ENCODE peak calls at places on chromosomes 3 and 15, in seven cellular contexts. H, N, K, G, S, Z and J are unnamed samples.

GRCh38 chr3:141656771-141657170 is 81.3 kb upstream of the RNF7 start:
- DNase-seq in S (peak; percentile 67), K (no peak), G (no peak), Z (peak; percentile 76), N (peak; percentile 75), H (no peak), J (peak; percentile 86)

GRCh38 chr3:61358364-61358763 is 107.1 kb upstream of the FHIT start:
- DNase-seq in Z (peak; percentile 1), N (peak; percentile 54), S (no peak), H (peak; percentile 69), K (peak; percentile 88), G (peak; percentile 72), J (no peak)

GRCh38 chr3:79167651-79168416 is 600.0 kb downstream of the ROBO1 start:
- DNase-seq in Z (peak; percentile 95), K (no peak), N (peak; percentile 95), S (peak; percentile 70), H (no peak), G (no peak), J (peak; percentile 91)

GRCh38 chr3:50171540-50172301 is 16.6 kb downstream of the SEMA3F start:
- DNase-seq in S (no peak), H (no peak), N (no peak), G (no peak), K (no peak), Z (no peak), J (no peak)

GRCh38 chr3:52703356-52703755 is 2.2 kb downstream of the GLT8D1 start:
- DNase-seq in K (no peak), Z (no peak), G (no peak), S (no peak), N (no peak), H (no peak), J (no peak)

GRCh38 chr3:188037116-188037718 is 116.7 kb upstream of the LPP start:
- DNase-seq in H (no peak), Z (peak; percentile 70), K (peak; percentile 36), G (peak; percentile 38), N (peak; percentile 66), S (no peak), J (no peak)

GRCh38 chr15:68252925-68253534 is 23.5 kb upstream of the CLN6 start:
- DNase-seq in G (no peak), K (no peak), N (peak; percentile 91), H (no peak), S (no peak), Z (peak; percentile 94), J (peak; percentile 68)

GRCh38 chr3:135929670-135930069 is 35.9 kb upstream of the PPP2R3A start:
- DNase-seq in K (no peak), H (no peak), S (no peak), G (peak; percentile 26), N (peak; percentile 22), Z (peak; percentile 89), J (no peak)

GRCh38 chr15:58057559-58057958 is 8.0 kb downstream of the ALDH1A2 start:
- DNase-seq in Z (no peak), S (no peak), H (no peak), G (no peak), K (no peak), N (no peak), J (no peak)

GRCh38 chr3:173690542-173690941 is 293.0 kb downstream of the NLGN1 start:
- DNase-seq in K (no peak), N (no peak), G (no peak), S (no peak), Z (peak; percentile 0), H (no peak), J (no peak)

GRCh38 chr15:57158997-57159668 is 217.2 kb upstream of the CGNL1 start:
- DNase-seq in Z (no peak), H (no peak), K (no peak), S (no peak), G (no peak), N (no peak), J (no peak)

GRCh38 chr3:183653209-183654064 is 18.0 kb downstream of the KLHL24 start:
- DNase-seq in G (no peak), H (no peak), K (no peak), N (peak; percentile 20), Z (peak; percentile 16), S (no peak), J (no peak)

GRCh38 chr3:54243262-54243931 is 121.0 kb downstream of the CACNA2D3 start:
- DNase-seq in K (no peak), N (peak; percentile 52), Z (no peak), S (no peak), H (no peak), G (no peak), J (no peak)

GRCh38 chr3:10205461-10206165 is 40.9 kb downstream of the IRAK2 start:
- DNase-seq in H (no peak), G (no peak), N (peak; percentile 85), K (no peak), S (no peak), Z (peak; percentile 66), J (no peak)

GRCh38 chr3:66450389-66451022 is 50.3 kb downstream of the LRIG1 start:
- DNase-seq in K (peak; percentile 65), Z (peak; percentile 76), S (no peak), G (peak; percentile 79), H (no peak), N (peak; percentile 79), J (peak; percentile 42)

GRCh38 chr3:42473083-42473932 is 29.1 kb upstream of the VIPR1 start:
- DNase-seq in H (peak; percentile 75), N (peak; percentile 100), S (no peak), K (no peak), G (no peak), Z (peak; percentile 42), J (peak; percentile 5)

GRCh38 chr3:35678552-35679220 is 39.4 kb downstream of the ARPP21 start:
- DNase-seq in G (no peak), S (no peak), H (no peak), Z (no peak), N (no peak), K (no peak), J (no peak)

GRCh38 chr15:31148622-31149505 is 47.3 kb upstream of the TRPM1 start:
- DNase-seq in H (no peak), N (no peak), G (no peak), S (no peak), Z (no peak), K (no peak), J (no peak)

GRCh38 chr3:33278106-33278672 is 947 bp downstream of the FBXL2 start:
- DNase-seq in N (peak; percentile 8), Z (no peak), H (no peak), G (no peak), K (no peak), S (no peak), J (no peak)

GRCh38 chr3:150419959-150420358 is 11.9 kb downstream of the TSC22D2 start:
- DNase-seq in G (no peak), H (no peak), K (no peak), Z (no peak), N (no peak), S (no peak), J (no peak)

GRCh38 chr3:116759316-116759715 is 49.7 kb downstream of the TUSC7 start:
- DNase-seq in K (no peak), S (no peak), H (no peak), G (no peak), Z (no peak), N (no peak), J (no peak)

GRCh38 chr15:81492303-81492702 is 118.3 kb upstream of the TMC3 start:
- DNase-seq in Z (no peak), K (no peak), S (no peak), H (no peak), G (no peak), N (peak; percentile 81), J (no peak)

GRCh38 chr3:179438836-179439235 is 12.4 kb downstream of the GNB4 start:
- DNase-seq in Z (no peak), G (no peak), H (no peak), S (no peak), K (no peak), N (no peak), J (no peak)
- TF ChIP-seq CTCF in Z (no peak), G (no peak), H (no peak), S (no peak), K (no peak), N (no peak), J (no peak)

DNA sequence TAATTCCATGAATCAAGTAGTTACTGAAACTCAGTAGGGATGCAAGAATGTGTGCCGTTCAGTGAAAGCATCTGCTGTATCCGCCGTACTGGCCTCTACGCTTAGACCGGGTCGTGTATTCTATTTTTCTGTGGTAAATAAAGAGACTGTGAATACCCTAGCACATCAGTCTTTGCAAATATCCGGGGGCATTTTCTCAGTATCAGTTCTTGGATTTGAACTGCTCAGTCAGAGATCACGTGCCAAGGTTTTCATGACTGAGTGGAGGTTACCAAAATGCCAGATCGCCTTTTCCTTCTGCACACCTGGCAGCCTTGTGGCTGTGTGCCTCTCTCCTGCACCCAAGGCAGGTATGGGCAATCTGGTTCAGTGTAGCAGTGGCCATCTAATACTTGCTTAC is 377.0 kb downstream of the OCA2 start:
- DNase-seq in S (no peak), H (no peak), Z (no peak), G (no peak), N (no peak), K (no peak), J (no peak)
- H3K4me3 ChIP-seq in S (no peak overlapping the region), H (no peak overlapping the region), Z (no peak overlapping the region), G (no peak overlapping the region), N (no peak overlapping the region), K (no peak overlapping the region), J (no peak overlapping the region)

DNA sequence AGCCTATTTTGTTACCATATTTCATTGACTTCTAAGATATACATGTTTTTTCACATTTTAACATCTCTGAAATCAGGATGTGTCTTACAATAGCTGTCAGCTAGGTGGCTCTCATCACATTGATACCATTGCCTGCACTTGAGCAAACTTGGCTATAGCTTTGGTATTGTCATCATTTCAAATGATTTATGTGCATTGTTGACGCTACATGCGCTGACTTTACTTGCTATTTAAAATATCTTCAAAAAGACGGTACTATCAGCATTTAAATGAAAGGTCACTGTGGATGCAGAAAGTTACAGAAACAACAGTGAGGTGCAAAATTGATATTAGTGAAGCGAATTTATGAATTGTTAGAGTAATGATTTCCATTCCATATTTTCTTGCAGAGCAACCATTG is 54.0 kb upstream of the ABHD2 start:
- DNase-seq in K (no peak), Z (peak; percentile 68), S (no peak), G (no peak), H (no peak), N (peak; percentile 43), J (no peak)
- TF ChIP-seq CTCF in K (peak; percentile 29), Z (peak; percentile 68), S (peak; percentile 43), G (no peak), H (no peak), N (peak; percentile 54), J (peak; percentile 56)

GRCh38 chr3:122186372-122186771 is 2.9 kb downstream of the CASR start:
- DNase-seq in K (no peak), N (no peak), G (no peak), H (no peak), Z (no peak), S (no peak), J (no peak)

GRCh38 chr3:122183893-122184590 is 574 bp downstream of the CASR start:
- DNase-seq in G (no peak), S (no peak), N (no peak), H (peak; percentile 57), Z (no peak), K (no peak), J (no peak)

GRCh38 chr3:122188758-122189157 is 5.3 kb downstream of the CASR start:
- DNase-seq in S (no peak), N (no peak), G (no peak), K (no peak), H (no peak), Z (no peak), J (no peak)

GRCh38 chr3:122183521-122183892 is at the start of gene CASR:
- DNase-seq in S (no peak), Z (peak; percentile 6), G (peak; percentile 15), K (no peak), H (peak; percentile 70), N (no peak), J (no peak)

GRCh38 chr3:122184591-122184929 is 1.1 kb downstream of the CASR start:
- DNase-seq in K (no peak), G (no peak), H (no peak), Z (no peak), S (no peak), N (no peak), J (no peak)
- H3K4me3 ChIP-seq in K (peak overlapping the region; percentile 3), G (no peak overlapping the region), H (no peak overlapping the region), Z (no peak overlapping the region), S (no peak overlapping the region), N (no peak overlapping the region), J (no peak overlapping the region)